ENCODE peak calls at places on chromosomes 7 and 10, in nine cellular contexts. F, X, B, U, Q, I, V, R and K are unnamed samples.

GRCh38 chr7:148925836-148926235 is 41.7 kb upstream of the EZH2 start:
- DNase-seq in F (no peak), X (no peak), B (no peak), U (no peak), Q (no peak), I (no peak), V (no peak), R (no peak), K (no peak)

GRCh38 chr7:86961686-86962085 is 97.8 kb downstream of the ELAPOR2 start:
- DNase-seq in F (peak; percentile 5), X (no peak), B (peak; percentile 20), U (no peak), Q (no peak), I (no peak), V (no peak), R (no peak), K (no peak)

GRCh38 chr7:121575194-121575766 is 179.2 kb upstream of the FAM3C start:
- DNase-seq in F (no peak), X (no peak), B (no peak), U (no peak), Q (peak; percentile 9), I (no peak), V (no peak), R (no peak), K (no peak)

GRCh38 chr10:43403911-43404674 is 4.9 kb downstream of the HNRNPF start:
- DNase-seq in F (no peak), X (no peak), B (no peak), U (no peak), Q (no peak), I (no peak), V (no peak), R (no peak), K (no peak)

GRCh38 chr10:79604294-79604693 is 6.4 kb upstream of the SFTPA1 start:
- DNase-seq in F (no peak), X (no peak), B (no peak), U (no peak), Q (no peak), I (no peak), V (no peak), R (no peak), K (no peak)

GRCh38 chr10:72425133-72425532 is 70.4 kb upstream of the DNAJB12 start:
- DNase-seq in F (no peak), X (no peak), B (peak; percentile 7), U (no peak), Q (peak; percentile 9), I (no peak), V (no peak), R (no peak), K (no peak)

GRCh38 chr7:116083791-116084190 is 53.2 kb upstream of the TFEC start:
- DNase-seq in F (no peak), X (no peak), B (no peak), U (no peak), Q (no peak), I (no peak), V (no peak), R (no peak), K (no peak)

GRCh38 chr10:36280396-36280795 is 638.3 kb upstream of the FZD8 start:
- DNase-seq in F (no peak), X (no peak), B (peak; percentile 20), U (no peak), Q (no peak), I (no peak), V (no peak), R (no peak), K (no peak)

GRCh38 chr7:102994567-102994966 is 80.0 kb downstream of the FBXL13 start:
- DNase-seq in F (no peak), X (no peak), B (no peak), U (no peak), Q (no peak), I (no peak), V (no peak), R (no peak), K (no peak)

GRCh38 chr10:75165684-75166622 is 44.6 kb upstream of the VDAC2 start:
- DNase-seq in F (no peak), X (peak; percentile 62), B (peak; percentile 71), U (no peak), Q (no peak), I (no peak), V (no peak), R (peak; percentile 25), K (peak; percentile 62)

GRCh38 chr7:17408245-17408903 is 109.9 kb downstream of the AHR start:
- DNase-seq in F (peak; percentile 98), X (no peak), B (peak; percentile 92), U (no peak), Q (peak; percentile 98), I (no peak), V (no peak), R (no peak), K (no peak)

GRCh38 chr7:46847126-46847525 is 734.8 kb downstream of the TNS3 start:
- DNase-seq in F (peak; percentile 71), X (no peak), B (peak; percentile 38), U (no peak), Q (no peak), I (no peak), V (no peak), R (no peak), K (no peak)

GRCh38 chr7:14197280-14197679 is 207.8 kb upstream of the ETV1 start:
- DNase-seq in F (peak; percentile 69), X (no peak), B (peak; percentile 21), U (no peak), Q (peak; percentile 76), I (no peak), V (no peak), R (no peak), K (no peak)

GRCh38 chr10:69287181-69287580 is 8.9 kb downstream of the HK1 start:
- DNase-seq in F (no peak), X (no peak), B (no peak), U (no peak), Q (no peak), I (no peak), V (no peak), R (no peak), K (no peak)

GRCh38 chr10:11322698-11323097 is 288.8 kb downstream of the USP6NL start:
- DNase-seq in F (no peak), X (no peak), B (no peak), U (no peak), Q (no peak), I (no peak), V (no peak), R (no peak), K (no peak)

GRCh38 chr7:348480-348844 is 58.5 kb downstream of the FOXL3 start:
- DNase-seq in F (no peak), X (no peak), B (no peak), U (no peak), Q (no peak), I (no peak), V (no peak), R (no peak), K (no peak)

GRCh38 chr10:121781101-121781500 is 146.7 kb downstream of the ATE1 start:
- DNase-seq in F (no peak), X (no peak), B (no peak), U (no peak), Q (no peak), I (no peak), V (no peak), R (no peak), K (no peak)

GRCh38 chr10:6542999-6543430 is 37.1 kb downstream of the PRKCQ start:
- DNase-seq in F (no peak), X (no peak), B (no peak), U (no peak), Q (no peak), I (peak; percentile 52), V (peak; percentile 33), R (peak; percentile 55), K (no peak)

GRCh38 chr7:156157409-156158012 is 345.2 kb upstream of the SHH start:
- DNase-seq in F (no peak), X (no peak), B (no peak), U (no peak), Q (no peak), I (no peak), V (no peak), R (no peak), K (no peak)

GRCh38 chr10:108801775-108802516 is 1121.4 kb downstream of the XPNPEP1 start:
- DNase-seq in F (peak; percentile 67), X (no peak), B (peak; percentile 92), U (no peak), Q (peak; percentile 41), I (no peak), V (no peak), R (no peak), K (no peak)

GRCh38 chr10:120998251-120998650 is 147.1 kb downstream of the WDR11 start:
- DNase-seq in F (no peak), X (no peak), B (no peak), U (no peak), Q (no peak), I (no peak), V (no peak), R (no peak), K (no peak)